ENCODE peak calls at places on chromosomes 2 and 18, in seven cellular contexts. W is activated effector memory CD4-positive, alpha-beta T cell treated with anti-CD3 and anti-CD28 coated beads, Interleukin-2, amount 50 U/mL, for 16 hours; D is T1000; N is right atrium auricular region; F is T-helper 1 cell; U is CD8-positive, alpha-beta memory T cell; S is posterior cingulate gyrus. B is an unnamed sample.

GRCh38 chr18:59229191-59229590 is 9.2 kb downstream of the GRP start:
- DNase-seq in W (no peak), D (no peak), N (no peak), F (no peak), U (no peak), S (no peak), B (no peak)

GRCh38 chr2:234953116-234954031 is 1.6 kb downstream of the SH3BP4 start:
- DNase-seq in W (peak), D (no peak), N (no peak), F (no peak), U (no peak), S (no peak), B (no peak)

GRCh38 chr2:227724394-227725039 is at the start of gene SCYGR6:
- DNase-seq in W (no peak), D (no peak), N (no peak), F (no peak), U (no peak), S (no peak), B (no peak)

GRCh38 chr2:209314641-209315040 is 109.2 kb upstream of the MAP2 start:
- DNase-seq in W (no peak), D (no peak), N (no peak), F (no peak), U (no peak), S (no peak), B (no peak)

GRCh38 chr2:240918258-240919091 is 12.3 kb downstream of the CROCC2 start:
- DNase-seq in W (peak), D (no peak), N (peak), F (no peak), U (no peak), S (peak), B (peak)

GRCh38 chr2:151849413-151850010 is 21.3 kb upstream of the ARL5A start:
- DNase-seq in W (no peak), D (no peak), N (no peak), F (no peak), U (no peak), S (no peak), B (no peak)

GRCh38 chr2:100417745-100418090 is 250 bp upstream of the CHST10 start:
- DNase-seq in W (no peak), D (no peak), N (peak), F (no peak), U (no peak), S (no peak), B (no peak)

GRCh38 chr2:210337159-210337558 is 22.2 kb upstream of the MYL1 start:
- DNase-seq in W (no peak), D (no peak), N (no peak), F (no peak), U (no peak), S (no peak), B (no peak)

GRCh38 chr2:164764996-164765395 is 76.6 kb downstream of the COBLL1 start:
- DNase-seq in W (no peak), D (no peak), N (no peak), F (no peak), U (no peak), S (no peak), B (no peak)

GRCh38 chr2:227817940-227818568 is 4.4 kb downstream of the CCL20 start:
- DNase-seq in W (peak), D (peak), N (peak), F (peak), U (peak), S (peak), B (peak)

GRCh38 chr18:32998921-32999320 is 226.1 kb upstream of the KLHL14 start:
- DNase-seq in W (no peak), D (no peak), N (no peak), F (no peak), U (no peak), S (peak), B (no peak)

GRCh38 chr18:35413163-35413511 is 36.0 kb upstream of the ZNF396 start:
- DNase-seq in W (no peak), D (no peak), N (no peak), F (no peak), U (no peak), S (no peak), B (no peak)

GRCh38 chr2:73210696-73211095 is 3.3 kb upstream of the SMYD5 start:
- DNase-seq in W (no peak), D (no peak), N (no peak), F (no peak), U (no peak), S (no peak), B (no peak)

GRCh38 chr2:142140434-142140845 is 9.6 kb upstream of the LRP1B start:
- DNase-seq in W (no peak), D (no peak), N (no peak), F (no peak), U (no peak), S (no peak), B (no peak)

GRCh38 chr18:8813621-8814020 is 108.3 kb downstream of the MTCL1 start:
- DNase-seq in W (no peak), D (no peak), N (no peak), F (no peak), U (no peak), S (no peak), B (no peak)

GRCh38 chr2:217631091-217631490 is 371.7 kb downstream of the TNS1 start:
- DNase-seq in W (no peak), D (no peak), N (no peak), F (no peak), U (no peak), S (no peak), B (no peak)

GRCh38 chr2:190534310-190535118 is at the start of gene NEMP2:
- DNase-seq in W (peak), D (peak), N (peak), F (peak), U (peak), S (peak), B (peak)

GRCh38 chr18:56861244-56861643 is 210.1 kb downstream of the WDR7 start:
- DNase-seq in W (no peak), D (no peak), N (no peak), F (no peak), U (no peak), S (no peak), B (no peak)

GRCh38 chr2:226773291-226773690 is 26.3 kb downstream of the IRS1 start:
- DNase-seq in W (no peak), D (no peak), N (no peak), F (no peak), U (no peak), S (no peak), B (no peak)

GRCh38 chr18:66872277-66872676 is 268.4 kb upstream of the CDH19 start:
- DNase-seq in W (no peak), D (no peak), N (no peak), F (no peak), U (no peak), S (no peak), B (no peak)

GRCh38 chr2:183283176-183283575 is 158.9 kb downstream of the NUP35 start:
- DNase-seq in W (no peak), D (no peak), N (no peak), F (no peak), U (no peak), S (no peak), B (no peak)

GRCh38 chr2:134385195-134385594 is 131.3 kb downstream of the MGAT5 start:
- DNase-seq in W (no peak), D (no peak), N (no peak), F (no peak), U (no peak), S (no peak), B (no peak)

GRCh38 chr2:68646303-68646702 is 2.9 kb downstream of the PROKR1 start:
- DNase-seq in W (no peak), D (no peak), N (no peak), F (no peak), U (no peak), S (no peak), B (no peak)

GRCh38 chr2:64650257-64650656 is 3.5 kb downstream of the SERTAD2 start:
- DNase-seq in W (no peak), D (no peak), N (no peak), F (no peak), U (no peak), S (no peak), B (no peak)

GRCh38 chr2:106582431-106583143 is 95.4 kb downstream of the CD8B2 start:
- DNase-seq in W (peak), D (peak), N (peak), F (peak), U (peak), S (peak), B (peak)

GRCh38 chr2:66481100-66481549 is 46.2 kb downstream of the MEIS1 start:
- DNase-seq in W (no peak), D (peak), N (no peak), F (no peak), U (no peak), S (no peak), B (no peak)

GRCh38 chr2:47079515-47080412 is 75.3 kb downstream of the STPG4 start:
- DNase-seq in W (no peak), D (no peak), N (peak), F (no peak), U (no peak), S (peak), B (no peak)

GRCh38 chr2:26861610-26862224 is 13.8 kb downstream of the DPYSL5 start:
- DNase-seq in W (no peak), D (no peak), N (no peak), F (no peak), U (no peak), S (no peak), B (no peak)

GRCh38 chr2:202718614-202719013 is 83.8 kb downstream of the FAM117B start:
- DNase-seq in W (no peak), D (no peak), N (no peak), F (no peak), U (no peak), S (no peak), B (no peak)

GRCh38 chr2:6310186-6310909 is 555.4 kb downstream of the CMPK2 start:
- DNase-seq in W (no peak), D (no peak), N (no peak), F (no peak), U (no peak), S (no peak), B (no peak)

GRCh38 chr2:59195851-59196250 is 954.7 kb upstream of the FANCL start:
- DNase-seq in W (no peak), D (no peak), N (no peak), F (no peak), U (no peak), S (no peak), B (no peak)

GRCh38 chr2:239264838-239265651 is 135.8 kb downstream of the HDAC4 start:
- DNase-seq in W (peak), D (no peak), N (peak), F (peak), U (peak), S (peak), B (peak)

GRCh38 chr2:72114693-72115051 is 33.0 kb downstream of the CYP26B1 start:
- DNase-seq in W (no peak), D (no peak), N (peak), F (no peak), U (no peak), S (peak), B (no peak)

GRCh38 chr2:38586926-38587325 is 15.8 kb downstream of the HNRNPLL start:
- DNase-seq in W (no peak), D (no peak), N (no peak), F (no peak), U (no peak), S (no peak), B (no peak)

GRCh38 chr2:177474904-177475474 is 82.4 kb downstream of the AGPS start:
- DNase-seq in W (no peak), D (no peak), N (no peak), F (no peak), U (no peak), S (no peak), B (no peak)